ENCODE peak calls at places on chromosomes 7 and 10, in four cellular contexts. J is progenitor cell of endocrine pancreas, H is kidney epithelial cell, O is body of pancreas. Q is an unnamed sample.

GRCh38 chr7:142983825-142984224 is 21.7 kb upstream of the KEL start:
- DNase-seq in O (no peak), H (no peak), J (no peak), Q (no peak)

GRCh38 chr10:34297551-34298370 is 517.3 kb downstream of the PARD3 start:
- DNase-seq in J (no peak), O (no peak), H (no peak), Q (no peak)

GRCh38 chr7:105788356-105788755 is 88.0 kb downstream of the ATXN7L1 start:
- DNase-seq in O (no peak), H (no peak), J (no peak), Q (no peak)

GRCh38 chr7:121591916-121592315 is 195.8 kb upstream of the FAM3C start:
- DNase-seq in O (peak; percentile 63), J (no peak), H (no peak), Q (no peak)

GRCh38 chr10:63713191-63714144 is 192.3 kb downstream of the REEP3 start:
- DNase-seq in J (no peak), O (peak; percentile 81), H (no peak), Q (no peak)

GRCh38 chr10:67869996-67870395 is 14.5 kb upstream of the SIRT1 start:
- DNase-seq in J (no peak), O (no peak), H (no peak), Q (no peak)

GRCh38 chr10:63467833-63468232 is 2.1 kb upstream of the JMJD1C start:
- DNase-seq in J (no peak), O (no peak), H (no peak), Q (no peak)

GRCh38 chr7:95520136-95520535 is 34.4 kb downstream of the ASB4 start:
- DNase-seq in H (no peak), O (no peak), J (no peak), Q (no peak)

GRCh38 chr7:50304158-50304910 is at the start of gene IKZF1:
- DNase-seq in J (peak; percentile 29), H (no peak), O (peak; percentile 43), Q (peak; percentile 73)

GRCh38 chr7:27302590-27302989 is 60.0 kb downstream of the EVX1 start:
- DNase-seq in O (no peak), J (no peak), H (no peak), Q (no peak)
- TF ChIP-seq CTCF in O (no peak), J (no peak), H (no peak), Q (no peak)

GRCh38 chr10:93126484-93127052 is 52.9 kb downstream of the CYP26A1 start:
- DNase-seq in H (no peak), J (no peak), O (no peak), Q (no peak)
- TF ChIP-seq CTCF in H (peak; percentile 15), J (peak; percentile 40), O (no peak), Q (peak; percentile 17)

DNA sequence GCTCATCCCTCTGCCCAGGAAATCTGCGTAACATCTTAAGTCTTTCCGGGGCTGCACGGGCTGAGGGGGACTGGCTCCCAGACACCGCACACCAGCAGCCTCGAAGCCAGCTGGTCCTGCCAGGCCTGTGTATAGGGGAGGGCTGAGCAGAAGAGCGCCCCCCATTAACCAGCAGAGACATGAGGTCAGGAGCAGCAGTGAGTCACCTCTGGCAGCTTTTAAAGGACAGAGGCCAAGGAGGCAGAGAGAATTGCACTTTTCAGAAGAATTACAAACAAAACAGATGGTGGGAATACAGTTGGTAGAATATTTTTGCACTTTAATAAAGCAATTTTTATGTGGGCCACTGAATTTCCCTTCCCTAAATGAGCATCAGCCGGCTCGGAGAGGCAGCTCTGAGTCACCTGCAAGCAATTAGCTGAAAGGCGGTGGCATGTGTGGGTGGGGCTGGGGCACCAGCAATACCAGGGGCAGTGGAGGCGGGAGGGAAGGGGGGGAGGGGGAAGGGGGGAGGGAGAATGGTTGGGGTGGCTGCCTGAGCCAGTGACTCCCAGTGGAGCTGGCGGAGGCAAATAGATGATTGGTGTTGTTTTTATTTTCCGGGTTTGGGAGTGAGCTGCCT is 39.1 kb downstream of the GOLGA7B start:
- DNase-seq in O (peak; percentile 26), J (no peak), H (peak; percentile 67), Q (no peak)
- TF ChIP-seq CTCF in O (no peak), J (no peak), H (peak; percentile 37), Q (no peak)

GRCh38 chr7:104106106-104106505 is 101.7 kb downstream of the ORC5 start:
- DNase-seq in J (no peak), H (no peak), O (no peak), Q (no peak)
- TF ChIP-seq CTCF in J (no peak), H (no peak), O (no peak), Q (no peak)

DNA sequence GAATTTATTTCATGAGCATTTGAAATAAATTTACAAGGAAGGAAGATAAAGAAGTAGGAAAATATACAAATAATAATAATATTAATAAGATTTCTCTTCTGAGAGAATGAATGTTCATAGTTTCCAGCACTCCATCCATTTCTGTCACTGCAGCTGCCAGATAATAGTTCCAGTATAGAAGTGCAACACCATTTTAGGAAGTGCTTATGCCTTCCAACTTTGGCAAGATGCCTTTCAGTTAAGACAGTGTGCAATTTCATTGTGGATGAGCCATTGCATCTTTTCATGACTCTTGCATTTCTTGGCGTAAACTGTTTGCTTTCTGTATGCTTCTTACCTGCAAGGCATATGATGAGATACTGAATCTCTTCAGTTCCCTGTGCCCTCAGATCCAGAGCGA is 185.0 kb downstream of the PDE1C start:
- DNase-seq in O (no peak), H (no peak), J (no peak), Q (no peak)
- TF ChIP-seq CTCF in O (no peak), H (no peak), J (no peak), Q (no peak)

GRCh38 chr10:69936091-69936490 is 116.6 kb upstream of the MACROH2A2 start:
- DNase-seq in H (no peak), O (no peak), J (no peak), Q (peak; percentile 54)
- TF ChIP-seq CTCF in H (no peak), O (no peak), J (peak; percentile 22), Q (peak; percentile 22)

GRCh38 chr10:78973901-78974408 is 94.8 kb upstream of the ZMIZ1 start:
- DNase-seq in O (peak; percentile 79), H (no peak), J (peak; percentile 71), Q (no peak)
- TF ChIP-seq CTCF in O (no peak), H (no peak), J (no peak), Q (no peak)

GRCh38 chr7:107048783-107049418 is 4.4 kb downstream of the PRKAR2B start:
- DNase-seq in O (no peak), J (no peak), H (no peak), Q (no peak)
- TF ChIP-seq CTCF in O (no peak), J (no peak), H (no peak), Q (no peak)

Q was measured in GM20000.